ENCODE peak calls at places on chromosomes 3 and 15, in five cellular contexts. N is AG09309, B is ovary, G is AG09319, X is cardiac fibroblast. L is an unnamed sample.

GRCh38 chr3:161314836-161315391 is 56.4 kb downstream of the SPTSSB start:
- DNase-seq in N (no peak), B (no peak), G (no peak), X (peak), L (peak)

GRCh38 chr3:168025076-168025475 is 70.6 kb downstream of the GOLIM4 start:
- DNase-seq in N (peak), B (no peak), G (no peak), X (peak), L (no peak)

GRCh38 chr3:167872941-167873340 is 137.4 kb downstream of the SERPINI1 start:
- DNase-seq in N (no peak), B (no peak), G (no peak), X (no peak), L (no peak)

GRCh38 chr3:111751961-111752360 is 107.1 kb upstream of the PHLDB2 start:
- DNase-seq in N (peak), B (no peak), G (no peak), X (peak), L (no peak)

GRCh38 chr3:141471160-141471559 is 15.7 kb upstream of the RASA2 start:
- DNase-seq in N (no peak), B (no peak), G (no peak), X (peak), L (no peak)

GRCh38 chr3:9732080-9732752 is 681 bp downstream of the BRPF1 start:
- DNase-seq in N (no peak), B (no peak), G (no peak), X (peak), L (no peak)

GRCh38 chr3:133230191-133230590 is 169.7 kb upstream of the BFSP2 start:
- DNase-seq in N (no peak), B (no peak), G (no peak), X (peak), L (peak)

GRCh38 chr3:142319094-142319493 is 93.7 kb upstream of the GK5 start:
- DNase-seq in N (peak), B (no peak), G (no peak), X (peak), L (no peak)

GRCh38 chr3:172355836-172356235 is 92.4 kb downstream of the GHSR start:
- DNase-seq in N (peak), B (no peak), G (peak), X (peak), L (peak)

GRCh38 chr3:146326875-146327543 is 76.1 kb upstream of the PLSCR4 start:
- DNase-seq in N (peak), B (peak), G (peak), X (peak), L (no peak)

GRCh38 chr3:104190681-104191080 is 1176.0 kb upstream of the ALCAM start:
- DNase-seq in N (no peak), B (no peak), G (no peak), X (no peak), L (peak)

GRCh38 chr15:58842713-58843396 is 71.8 kb downstream of the MINDY2 start:
- DNase-seq in N (no peak), B (no peak), G (no peak), X (no peak), L (no peak)

GRCh38 chr3:71955549-71956373 is 170.8 kb upstream of the PROK2 start:
- DNase-seq in N (peak), B (peak), G (peak), X (peak), L (peak)

GRCh38 chr3:65924762-65925161 is 114.0 kb downstream of the MAGI1 start:
- DNase-seq in N (no peak), B (no peak), G (no peak), X (no peak), L (no peak)

GRCh38 chr3:95901948-95902347 is 912.4 kb upstream of the EPHA6 start:
- DNase-seq in N (no peak), B (no peak), G (no peak), X (no peak), L (no peak)

GRCh38 chr3:149188494-149188893 is 33.1 kb downstream of the CP start:
- DNase-seq in N (no peak), B (no peak), G (no peak), X (peak), L (no peak)

GRCh38 chr3:25781145-25781757 is 2.0 kb downstream of the NGLY1 start:
- DNase-seq in N (no peak), B (no peak), G (no peak), X (no peak), L (no peak)

GRCh38 chr3:25782636-25782937 is 656 bp downstream of the NGLY1 start:
- DNase-seq in N (no peak), B (no peak), G (no peak), X (no peak), L (no peak)

GRCh38 chr3:25783661-25784512 is 644 bp upstream of the NGLY1 start:
- DNase-seq in N (no peak), B (peak), G (no peak), X (peak), L (no peak)

GRCh38 chr3:25781758-25782594 is 1.3 kb downstream of the NGLY1 start:
- DNase-seq in N (no peak), B (no peak), G (no peak), X (no peak), L (no peak)

DNA sequence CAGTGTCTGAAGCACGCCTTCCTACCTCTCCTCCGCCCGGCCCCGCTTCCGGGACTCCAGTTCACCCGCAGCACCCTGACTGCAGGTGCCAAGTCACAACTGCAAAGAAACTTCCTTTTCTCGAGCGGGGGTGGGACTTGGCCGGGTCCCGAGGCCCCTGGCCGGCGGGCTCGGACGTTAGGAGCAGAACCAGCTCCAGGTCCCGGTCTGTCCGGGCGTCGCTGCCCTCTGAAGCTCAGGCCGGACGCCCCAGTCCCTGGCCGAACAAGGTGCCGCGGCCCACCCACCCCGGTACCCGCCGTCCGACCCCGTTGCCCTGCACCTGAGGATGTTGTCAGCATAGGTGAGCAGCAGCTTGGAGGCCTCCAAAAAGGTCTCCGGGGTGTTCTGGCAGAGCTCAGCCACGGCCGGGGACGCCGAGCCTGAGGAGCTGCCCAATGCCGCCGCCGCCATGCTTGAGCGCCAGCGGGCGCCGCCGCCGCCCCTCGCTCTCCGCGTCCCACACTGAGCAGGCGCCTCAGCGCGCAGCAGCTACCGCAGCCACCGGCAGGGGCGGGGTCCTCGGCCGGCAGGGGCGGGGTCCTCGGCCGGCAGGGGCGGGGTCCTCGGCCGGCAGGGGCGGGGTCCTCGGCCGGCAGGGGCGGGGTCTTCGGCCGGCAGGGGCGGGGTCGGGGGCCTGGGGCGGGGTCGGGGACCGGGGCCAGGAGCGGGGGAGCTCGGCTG is at the start of gene NGLY1:
- DNase-seq in N (peak), B (peak), G (no peak), X (peak), L (no peak)
- TF ChIP-seq CTCF in N (no peak), B (peak), G (no peak), X (no peak), L (no peak)

DNA sequence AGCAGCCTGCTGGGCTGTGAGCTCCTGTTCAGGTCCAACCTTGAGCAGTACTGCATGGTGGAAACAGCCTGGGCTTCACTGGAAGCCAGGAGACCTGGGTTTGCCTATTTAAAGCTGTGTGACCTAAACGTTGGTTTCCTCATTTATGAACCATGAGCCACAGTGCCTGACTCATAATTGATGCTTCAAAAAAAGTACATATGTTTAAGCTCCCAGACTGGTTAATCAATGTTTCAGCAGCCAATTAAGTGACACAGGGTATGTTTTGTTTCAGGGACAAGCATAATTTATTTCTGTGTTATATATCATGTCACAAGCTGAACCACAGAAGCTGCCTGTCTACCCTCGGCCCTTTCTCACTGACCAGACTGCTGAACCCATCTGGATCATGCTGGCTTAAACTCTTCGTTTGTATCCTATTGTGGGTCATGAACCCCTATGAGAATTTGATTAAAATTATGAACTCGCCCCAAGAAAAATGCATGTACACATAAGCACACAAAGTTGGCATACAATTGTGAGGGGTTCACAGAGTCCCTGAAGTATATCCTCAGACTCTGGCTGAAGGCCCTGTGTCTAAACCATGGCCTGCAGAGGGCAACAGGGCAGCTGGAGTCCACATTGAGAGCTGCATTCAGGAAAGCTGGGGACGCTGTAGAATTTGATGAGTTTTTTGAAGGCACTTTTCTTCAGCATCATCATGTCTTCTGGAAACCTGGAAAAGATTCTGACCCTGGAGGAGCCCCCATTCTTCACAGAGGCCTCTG is 23.7 kb downstream of the HDC start:
- DNase-seq in N (no peak), B (no peak), G (no peak), X (peak), L (no peak)
- TF ChIP-seq CTCF in N (no peak), B (no peak), G (no peak), X (no peak), L (peak)

GRCh38 chr3:190863119-190863465 is 598 bp upstream of the GMNC start:
- DNase-seq in N (no peak), B (no peak), G (no peak), X (peak), L (no peak)

GRCh38 chr3:190864002-190864401 is 1.5 kb upstream of the GMNC start:
- DNase-seq in N (no peak), B (no peak), G (no peak), X (no peak), L (no peak)

GRCh38 chr3:190865419-190865818 is 2.9 kb upstream of the GMNC start:
- DNase-seq in N (no peak), B (no peak), G (no peak), X (no peak), L (no peak)

GRCh38 chr3:190862209-190863118 is at the start of gene GMNC:
- DNase-seq in N (no peak), B (peak), G (no peak), X (peak), L (peak)

GRCh38 chr3:190865828-190866227 is 3.3 kb upstream of the GMNC start:
- DNase-seq in N (no peak), B (no peak), G (no peak), X (peak), L (no peak)
- TF ChIP-seq CTCF in N (no peak), B (no peak), G (no peak), X (peak), L (no peak)

DNA sequence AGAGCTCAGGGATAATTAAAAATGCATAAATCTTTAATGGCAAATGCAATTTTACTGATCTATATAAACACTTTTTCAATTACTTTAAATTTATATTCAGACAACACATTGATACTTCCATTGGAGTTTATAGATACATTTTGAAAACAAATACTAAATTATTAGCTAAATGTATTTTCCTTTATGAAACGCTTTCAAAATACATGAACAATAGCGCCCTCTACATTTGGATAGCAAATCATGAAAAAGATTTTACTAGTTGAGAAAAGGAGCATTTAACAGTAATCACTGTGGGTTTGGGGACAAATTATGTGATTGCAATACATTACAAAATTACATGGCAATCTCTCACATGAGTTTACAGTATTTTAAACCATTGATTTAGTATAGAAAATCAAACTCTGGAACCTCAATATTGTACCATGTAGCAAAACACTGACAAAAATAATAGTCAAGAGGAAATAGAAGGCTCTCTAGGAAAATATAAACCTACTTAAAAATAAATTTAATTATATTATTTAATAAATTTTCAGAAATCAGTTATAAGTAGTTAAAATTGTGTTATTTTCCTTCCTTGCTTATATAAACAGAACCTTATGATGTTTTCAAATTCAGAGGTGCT is 207.9 kb downstream of the ZIC1 start:
- DNase-seq in N (no peak), B (no peak), G (no peak), X (peak), L (no peak)
- TF ChIP-seq CTCF in N (peak), B (no peak), G (peak), X (peak), L (peak)